ENCODE peak calls at places on chromosome 14, in six cellular contexts. W is ovary, L is activated gamma-delta T cell treated with Interleukin-2 at 50 U/mL for 16 hours, I is GM23248, V is NCI-H1417, G is neural crest cell. H is an unnamed sample.

GRCh38 chr14:83548061-83548839 is 1981.7 kb upstream of the FLRT2 start:
- DNase-seq in V (no peak), W (no peak), L (no peak), I (no peak), G (no peak), H (no peak)

GRCh38 chr14:67483599-67484270 is 4.8 kb downstream of the TMEM229B start:
- DNase-seq in I (no peak), G (no peak), W (no peak), L (no peak), V (no peak), H (no peak)

GRCh38 chr14:51462182-51462581 is 189.5 kb upstream of the FRMD6 start:
- DNase-seq in L (no peak), W (no peak), I (no peak), G (no peak), V (peak), H (no peak)

GRCh38 chr14:22415633-22415959 is 173.4 kb downstream of the DAD1 start:
- DNase-seq in I (no peak), L (no peak), V (no peak), G (no peak), W (no peak), H (no peak)

GRCh38 chr14:21072102-21072501 is 2.0 kb downstream of the ARHGEF40 start:
- DNase-seq in L (no peak), I (peak), V (no peak), W (no peak), G (no peak), H (no peak)

GRCh38 chr14:38143651-38144505 is 63.8 kb upstream of the SSTR1 start:
- DNase-seq in W (no peak), I (peak), V (no peak), G (no peak), L (no peak), H (peak)

GRCh38 chr14:81819910-81820309 is 286.3 kb upstream of the SEL1L start:
- DNase-seq in I (no peak), W (no peak), G (no peak), V (no peak), L (no peak), H (no peak)

GRCh38 chr14:53391631-53392030 is 238.5 kb upstream of the DDHD1 start:
- DNase-seq in W (no peak), L (no peak), V (no peak), G (no peak), I (peak), H (no peak)

GRCh38 chr14:61690039-61690438 is 5.3 kb upstream of the HIF1A start:
- DNase-seq in L (no peak), V (no peak), W (no peak), I (peak), G (no peak), H (no peak)